ENCODE peak calls at places on chromosomes 1 and 21, in seven cellular contexts. M is nephron progenitor cell; Y is KG1; T is PC-9; A is stimulated activated CD8-positive, alpha-beta memory T cell treated with anti-CD3 and anti-CD28 coated beads, Interleukin-4, amount 100 ng/mL, for 1 hour; I is activated naive CD4-positive, alpha-beta T cell treated with anti-CD3 and anti-CD28 coated beads for 36 hours; C is AG10803. E is an unnamed sample.
A peak's percentile ranks its signal among the peaks of the same experiment; 100 is the strongest.

GRCh38 chr21:29245104-29245643 is 53.5 kb upstream of the BACH1 start:
- DNase-seq in M (no peak), Y (no peak), T (no peak), A (no peak), I (no peak), C (no peak), E (no peak)

GRCh38 chr1:76659171-76659940 is 207.9 kb upstream of the ST6GALNAC5 start:
- DNase-seq in M (no peak), Y (no peak), T (no peak), A (no peak), I (no peak), C (no peak), E (no peak)

GRCh38 chr1:74506311-74506710 is 6.1 kb downstream of the LRRC53 start:
- DNase-seq in M (no peak), Y (no peak), T (no peak), A (no peak), I (no peak), C (no peak), E (no peak)

GRCh38 chr21:36010801-36011200 is 49.5 kb downstream of the SETD4 start:
- DNase-seq in M (no peak), Y (no peak), T (no peak), A (no peak), I (no peak), C (peak; percentile 16), E (no peak)

GRCh38 chr1:84300991-84301758 is at the start of gene SAMD13:
- DNase-seq in M (peak; percentile 14), Y (peak; percentile 62), T (peak; percentile 26), A (no peak), I (peak; percentile 76), C (peak; percentile 45), E (peak; percentile 68)

GRCh38 chr1:21110163-21110562 is 66.5 kb downstream of the EIF4G3 start:
- DNase-seq in M (no peak), Y (no peak), T (no peak), A (no peak), I (no peak), C (no peak), E (no peak)

GRCh38 chr1:42736152-42736551 is 3.9 kb downstream of the CLDN19 start:
- DNase-seq in M (no peak), Y (no peak), T (peak; percentile 35), A (no peak), I (no peak), C (peak; percentile 14), E (no peak)

GRCh38 chr1:230574502-230574901 is 67.8 kb upstream of the COG2 start:
- DNase-seq in M (no peak), Y (no peak), T (no peak), A (no peak), I (no peak), C (no peak), E (no peak)

GRCh38 chr21:34732388-34732821 is 63.6 kb downstream of the CLIC6 start:
- DNase-seq in M (no peak), Y (no peak), T (no peak), A (no peak), I (no peak), C (peak; percentile 40), E (no peak)

GRCh38 chr1:17168480-17168878 is 36.4 kb upstream of the PADI1 start:
- DNase-seq in M (no peak), Y (no peak), T (no peak), A (no peak), I (no peak), C (peak; percentile 92), E (no peak)

GRCh38 chr1:225817611-225818061 is 7.7 kb downstream of the EPHX1 start:
- DNase-seq in M (no peak), Y (no peak), T (peak; percentile 84), A (no peak), I (peak; percentile 18), C (peak; percentile 95), E (peak; percentile 95)

GRCh38 chr1:181483561-181484291 is 409 bp downstream of the CACNA1E start:
- DNase-seq in M (peak; percentile 30), Y (no peak), T (no peak), A (no peak), I (no peak), C (no peak), E (peak; percentile 70)

GRCh38 chr1:23957096-23957495 is 2.5 kb upstream of the PNRC2 start:
- DNase-seq in M (no peak), Y (no peak), T (peak; percentile 55), A (no peak), I (no peak), C (no peak), E (no peak)

GRCh38 chr1:233575450-233575849 is 38.5 kb upstream of the KCNK1 start:
- DNase-seq in M (no peak), Y (no peak), T (no peak), A (no peak), I (no peak), C (no peak), E (no peak)

GRCh38 chr1:2226525-2227340 is 1.4 kb upstream of the SKI start:
- DNase-seq in M (peak; percentile 54), Y (no peak), T (no peak), A (no peak), I (no peak), C (no peak), E (no peak)

GRCh38 chr1:53625049-53625448 is 113.9 kb downstream of the GLIS1 start:
- DNase-seq in M (no peak), Y (no peak), T (no peak), A (no peak), I (no peak), C (peak; percentile 92), E (no peak)

GRCh38 chr1:240031414-240031813 is 60.3 kb upstream of the FMN2 start:
- DNase-seq in M (no peak), Y (no peak), T (no peak), A (no peak), I (no peak), C (peak; percentile 69), E (no peak)

E was measured in upper lobe of left lung.